ENCODE peak calls at places on chromosomes 2 and 18, in ten cellular contexts. V is HFFc6; Y is CD4-positive, alpha-beta T cell; X is pancreas; U is GM06990; I is right lobe of liver; L is left lung; H is adrenal gland; W is cardiac fibroblast; Q is HepG2. A is an unnamed sample.

GRCh38 chr2:86417961-86418360 is 23.2 kb upstream of the KDM3A start:
- DNase-seq in X (no peak), W (no peak), V (peak; percentile 29), U (no peak), Q (no peak), H (no peak), I (no peak), L (no peak), Y (no peak), A (no peak)

GRCh38 chr2:98623657-98624056 is 15.3 kb downstream of the UNC50 start:
- DNase-seq in I (peak; percentile 83), V (no peak), H (peak; percentile 66), Y (no peak), Q (no peak), U (no peak), W (peak; percentile 70), X (no peak), L (peak; percentile 39), A (no peak)

GRCh38 chr2:88829607-88830463 is 138.4 kb downstream of the RPIA start:
- DNase-seq in V (no peak), Q (no peak), H (no peak), W (no peak), Y (no peak), U (no peak), I (no peak), X (no peak), L (no peak), A (no peak)

GRCh38 chr2:127695491-127696472 is 5.5 kb upstream of the SFT2D3 start:
- DNase-seq in X (no peak), V (peak; percentile 50), H (peak; percentile 67), Y (no peak), L (peak; percentile 65), W (peak; percentile 61), Q (no peak), I (peak; percentile 54), U (peak; percentile 33), A (no peak)

GRCh38 chr2:72137498-72138010 is 10.1 kb downstream of the CYP26B1 start:
- DNase-seq in L (peak; percentile 40), Y (peak; percentile 43), I (peak; percentile 68), H (peak; percentile 48), W (no peak), U (peak; percentile 42), X (peak; percentile 29), V (peak; percentile 18), Q (peak; percentile 58), A (peak; percentile 91)

GRCh38 chr2:207836526-207837133 is 66.9 kb upstream of the FZD5 start:
- DNase-seq in Y (no peak), Q (peak; percentile 38), V (no peak), L (no peak), H (peak; percentile 34), W (peak; percentile 56), X (no peak), U (no peak), I (no peak), A (no peak)

GRCh38 chr2:9473308-9473984 is 905 bp upstream of the IAH1 start:
- DNase-seq in Y (no peak), W (no peak), Q (peak; percentile 41), U (peak; percentile 23), X (peak; percentile 35), I (peak; percentile 28), H (no peak), V (no peak), L (no peak), A (no peak)

GRCh38 chr2:206084468-206084869 is 1.5 kb downstream of the INO80D start:
- DNase-seq in Y (no peak), H (peak; percentile 88), I (peak; percentile 60), L (peak; percentile 67), W (peak; percentile 77), Q (peak; percentile 85), U (peak; percentile 43), V (peak; percentile 84), X (peak; percentile 40), A (no peak)

GRCh38 chr18:64518191-64518590 is 369.3 kb upstream of the LINC00305 start:
- DNase-seq in V (no peak), I (no peak), L (no peak), Q (no peak), X (no peak), W (no peak), U (no peak), Y (no peak), H (no peak), A (no peak)

GRCh38 chr18:64513401-64513800 is 364.5 kb upstream of the LINC00305 start:
- DNase-seq in W (no peak), I (no peak), U (no peak), H (no peak), V (no peak), Q (no peak), X (no peak), L (no peak), Y (no peak), A (no peak)

DNA sequence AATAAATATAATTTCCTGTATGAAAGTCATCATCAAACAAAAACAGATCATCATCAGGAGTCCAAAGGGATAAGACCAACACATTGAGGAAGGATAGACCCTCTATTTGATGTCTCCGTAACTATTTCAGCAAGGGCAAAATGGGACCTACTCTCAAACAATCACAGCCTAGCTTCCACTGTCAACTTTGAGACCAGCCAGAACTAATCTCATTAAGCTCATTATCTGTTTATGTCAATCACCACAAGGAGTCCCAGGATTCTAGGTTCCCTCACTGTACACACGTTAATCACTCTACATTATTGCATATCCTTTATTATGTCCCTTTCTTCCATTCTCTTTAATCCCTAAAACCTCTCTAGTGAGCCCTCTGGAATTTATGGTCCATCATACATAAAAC is 370.3 kb upstream of the LINC00305 start:
- DNase-seq in W (no peak), I (no peak), X (no peak), H (no peak), U (no peak), Y (no peak), Q (no peak), L (no peak), V (no peak), A (no peak)
- TF ChIP-seq CTCF in W (no peak), I (no peak), X (no peak), H (no peak), U (no peak), Y (no peak), Q (no peak), L (no peak), V (no peak), A (no peak)

DNA sequence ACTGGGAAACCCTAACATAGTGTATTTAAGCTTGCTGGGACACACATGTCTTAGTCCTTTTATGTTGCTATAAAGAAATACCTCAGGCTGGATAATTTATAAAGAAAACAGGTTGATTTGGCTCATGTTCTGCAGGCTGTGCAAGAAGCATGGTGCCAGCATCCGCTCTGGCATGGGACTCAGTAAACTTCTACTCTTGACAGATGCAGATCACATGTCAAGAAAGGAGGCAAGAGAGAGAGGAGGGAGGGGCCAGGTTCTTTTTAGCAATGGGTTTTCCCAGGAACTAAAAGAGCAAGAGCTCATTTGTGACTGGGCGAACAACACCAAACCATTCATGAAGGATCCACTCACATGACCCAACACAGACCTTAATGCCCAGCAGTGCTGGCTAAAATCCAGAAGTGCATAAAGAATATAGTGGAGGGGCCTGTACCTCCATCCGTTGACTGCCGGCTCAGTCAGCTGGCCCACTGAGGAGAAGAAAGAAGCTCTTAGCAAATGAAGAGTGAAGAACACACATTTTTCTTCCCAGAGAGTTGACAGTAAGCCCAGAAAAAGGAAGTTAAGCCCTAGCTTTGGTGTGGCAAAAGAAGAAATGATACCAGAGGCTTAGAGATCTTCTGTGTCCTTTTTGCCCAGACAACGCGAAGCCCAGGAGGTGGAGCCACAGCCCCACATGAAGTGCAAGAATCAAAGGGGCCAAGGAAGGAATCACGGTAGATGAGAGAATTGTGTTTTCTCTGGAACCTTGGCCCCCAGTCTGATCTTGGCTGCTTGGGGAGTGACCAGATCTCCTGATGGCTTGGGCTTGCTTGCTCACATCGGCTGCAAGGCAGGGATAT is 183.5 kb upstream of the FAM98A start:
- DNase-seq in U (no peak), W (no peak), H (no peak), Q (no peak), I (no peak), V (no peak), Y (no peak), X (no peak), L (no peak), A (no peak)
- TF ChIP-seq CTCF in U (peak; percentile 37), W (no peak), H (no peak), Q (peak; percentile 20), I (no peak), V (no peak), Y (no peak), X (no peak), L (no peak), A (peak; percentile 24)

GRCh38 chr2:25955036-25955435 is 27.3 kb downstream of the KIF3C start:
- DNase-seq in X (no peak), W (no peak), Y (no peak), H (peak; percentile 70), U (no peak), L (no peak), V (peak; percentile 26), I (no peak), Q (no peak), A (no peak)

GRCh38 chr2:25957743-25958142 is 24.6 kb downstream of the KIF3C start:
- DNase-seq in X (no peak), W (no peak), Y (no peak), Q (no peak), I (no peak), U (no peak), L (no peak), H (no peak), V (no peak), A (no peak)

GRCh38 chr2:25954199-25954752 is 28.0 kb downstream of the KIF3C start:
- DNase-seq in L (no peak), I (no peak), H (no peak), X (no peak), Y (no peak), V (no peak), U (no peak), W (no peak), Q (peak; percentile 80), A (no peak)

GRCh38 chr2:25960396-25960795 is 21.9 kb downstream of the KIF3C start:
- DNase-seq in H (no peak), Y (no peak), U (no peak), Q (no peak), L (no peak), V (no peak), X (no peak), W (no peak), I (no peak), A (no peak)

DNA sequence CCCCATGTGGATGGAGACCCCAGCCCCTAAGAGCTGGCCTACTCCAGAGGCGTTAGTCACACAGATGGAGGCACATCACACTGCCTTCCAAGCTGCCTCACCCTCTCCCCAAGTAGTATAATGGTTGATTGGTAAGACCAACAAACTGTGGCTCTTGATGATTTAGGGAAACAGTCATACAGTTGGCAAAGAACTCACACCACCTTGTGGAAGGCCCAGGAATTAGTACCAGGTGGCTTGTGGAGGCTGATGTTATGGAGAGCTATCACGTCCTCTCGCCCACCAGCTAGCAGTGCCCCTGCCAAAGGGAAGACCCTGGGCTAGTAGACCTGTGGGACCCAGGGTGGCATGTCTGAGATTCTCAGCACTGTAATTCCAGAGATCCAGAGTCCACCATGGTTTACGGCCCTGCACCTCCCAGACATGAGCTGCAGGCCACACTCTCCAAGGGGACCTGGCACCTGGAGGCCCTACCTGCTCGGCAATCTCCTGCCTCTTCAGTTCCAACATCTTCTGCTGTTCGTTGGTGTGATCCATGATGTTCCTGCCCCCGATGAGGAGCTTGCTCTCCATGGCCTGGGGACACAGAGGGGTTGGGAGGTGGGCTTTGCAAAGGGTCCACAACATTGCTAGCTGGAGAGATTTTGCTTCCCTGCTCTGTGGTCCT is 26.3 kb downstream of the KIF3C start:
- DNase-seq in W (no peak), Q (peak; percentile 45), X (no peak), Y (no peak), H (no peak), I (no peak), L (no peak), V (no peak), U (no peak), A (no peak)
- TF ChIP-seq CTCF in W (no peak), Q (peak; percentile 69), X (no peak), Y (no peak), H (no peak), I (no peak), L (no peak), V (peak; percentile 28), U (peak; percentile 34), A (no peak)

GRCh38 chr18:80179857-80180558 is 67.3 kb downstream of the PARD6G start:
- DNase-seq in Y (no peak), W (no peak), X (no peak), Q (no peak), L (no peak), U (no peak), I (no peak), H (no peak), V (no peak), A (no peak)
- TF ChIP-seq CTCF in Y (no peak), W (no peak), X (no peak), Q (no peak), L (no peak), U (no peak), I (no peak), H (no peak), V (no peak), A (no peak)